ENCODE peak calls at places on chromosomes 16 and 17, in seven cellular contexts. D is spleen; C is KG1; U is lower leg skin; F is GM12891; P is NCI-H1105; G is effector CD4-positive, alpha-beta T cell. B is an unnamed sample.

GRCh38 chr16:2749936-2750335 is 2.5 kb upstream of the SRRM2 start:
- DNase-seq in F (no peak), D (peak; percentile 64), P (no peak), U (no peak), C (no peak), G (no peak), B (no peak)

GRCh38 chr16:27217256-27217655 is 13.9 kb downstream of the KDM8 start:
- DNase-seq in G (no peak), C (no peak), P (no peak), U (no peak), F (no peak), D (no peak), B (no peak)

GRCh38 chr16:57797526-57798266 is 4.6 kb downstream of the KIFC3 start:
- DNase-seq in D (no peak), F (no peak), U (no peak), C (no peak), P (no peak), G (no peak), B (no peak)

GRCh38 chr16:57266531-57267268 is 17.8 kb downstream of the PLLP start:
- DNase-seq in G (peak; percentile 23), F (no peak), P (no peak), C (no peak), D (no peak), U (no peak), B (no peak)

GRCh38 chr16:82755570-82756282 is 129.0 kb downstream of the CDH13 start:
- DNase-seq in P (no peak), C (no peak), G (no peak), F (no peak), D (no peak), U (no peak), B (no peak)

GRCh38 chr17:17300624-17301568 is 2.3 kb upstream of the NT5M start:
- DNase-seq in U (no peak), P (no peak), G (peak; percentile 42), F (no peak), D (peak; percentile 86), C (no peak), B (peak; percentile 56)

GRCh38 chr16:57906385-57907316 is 64.3 kb downstream of the CNGB1 start:
- DNase-seq in C (no peak), G (no peak), F (no peak), P (no peak), D (no peak), U (no peak), B (no peak)

GRCh38 chr17:2364132-2365116 is 27.1 kb downstream of the SGSM2 start:
- DNase-seq in G (no peak), P (no peak), F (no peak), D (no peak), U (no peak), C (no peak), B (no peak)

GRCh38 chr17:72199256-72199655 is 78.4 kb downstream of the SOX9 start:
- DNase-seq in U (no peak), G (no peak), C (no peak), F (no peak), D (no peak), P (no peak), B (no peak)

GRCh38 chr17:43615330-43615729 is 46.4 kb downstream of the MEOX1 start:
- DNase-seq in D (no peak), U (no peak), F (no peak), P (no peak), G (no peak), C (no peak), B (no peak)

GRCh38 chr16:11181242-11181888 is 74.6 kb downstream of the SOCS1 start:
- DNase-seq in G (no peak), D (no peak), C (no peak), U (no peak), P (no peak), F (no peak), B (no peak)

GRCh38 chr16:19166500-19166899 is 1.5 kb upstream of the SYT17 start:
- DNase-seq in C (no peak), F (no peak), U (no peak), P (no peak), G (no peak), D (no peak), B (no peak)

B was measured in uterus.